ENCODE peak calls at places on chromosomes 12 and 14, in four cellular contexts. I is HCT116, V is uterus, A is PC-3. T is an unnamed sample.

GRCh38 chr14:92484132-92484823 is 29.3 kb upstream of the RIN3 start:
- DNase-seq in A (no peak), V (no peak), I (no peak), T (no peak)

GRCh38 chr12:102425109-102426009 is 55.0 kb downstream of the IGF1 start:
- DNase-seq in V (peak; percentile 26), A (no peak), I (no peak), T (no peak)

GRCh38 chr12:114685869-114686268 is 1.9 kb upstream of the TBX3 start:
- DNase-seq in A (no peak), V (no peak), I (no peak), T (no peak)

GRCh38 chr14:82125963-82126362 is 592.3 kb upstream of the SEL1L start:
- DNase-seq in A (no peak), V (no peak), I (no peak), T (no peak)

GRCh38 chr12:50824914-50825313 is 17.8 kb upstream of the TMPRSS12 start:
- DNase-seq in V (no peak), I (no peak), A (no peak), T (no peak)

GRCh38 chr14:86646688-86647687 is 1117.0 kb downstream of the FLRT2 start:
- DNase-seq in V (no peak), A (peak; percentile 52), I (no peak), T (no peak)

GRCh38 chr14:88297306-88297705 is 25.8 kb downstream of the KCNK10 start:
- DNase-seq in V (no peak), A (no peak), I (no peak), T (no peak)

GRCh38 chr12:95582230-95583058 is 31.2 kb upstream of the USP44 start:
- DNase-seq in I (peak; percentile 51), A (peak; percentile 71), V (no peak), T (no peak)

GRCh38 chr12:53064613-53065415 is 14.4 kb downstream of the SPRYD3 start:
- DNase-seq in V (peak; percentile 38), I (no peak), A (no peak), T (peak; percentile 74)

GRCh38 chr12:128402481-128402880 is 135.5 kb downstream of the TMEM132C start:
- DNase-seq in V (no peak), I (no peak), A (no peak), T (no peak)

GRCh38 chr12:13000616-13000934 is 510 bp upstream of the HEBP1 start:
- DNase-seq in I (peak; percentile 7), V (no peak), A (peak; percentile 28), T (no peak)

DNA sequence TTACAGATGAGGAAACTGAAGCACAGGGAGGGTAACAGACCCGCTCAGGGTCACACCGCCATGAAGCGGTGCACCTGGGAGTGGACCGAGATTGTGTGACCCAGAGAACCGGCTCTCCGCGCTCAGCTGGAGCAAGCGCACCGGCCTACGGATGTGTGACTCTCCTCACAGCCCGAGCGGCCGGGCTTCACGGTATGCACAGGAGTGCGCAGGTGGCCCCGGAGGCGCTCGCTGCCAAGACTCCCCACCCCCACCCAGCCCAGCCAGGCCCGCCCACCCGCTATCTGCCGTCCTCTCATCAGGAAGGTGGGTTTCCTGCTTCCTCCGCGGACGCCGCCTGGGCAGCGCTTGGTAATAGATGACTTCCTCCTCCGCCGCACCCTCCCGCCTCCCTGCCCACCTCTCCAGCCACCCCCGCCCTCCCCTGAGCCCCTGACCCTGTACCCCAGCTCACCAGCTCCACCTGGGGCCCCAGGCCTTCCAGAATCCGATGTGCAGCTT is 110.7 kb downstream of the NCOR2 start:
- DNase-seq in V (no peak), I (no peak), A (no peak), T (peak; percentile 74)
- H3K4me3 ChIP-seq in V (peak overlapping the region; percentile 33), I (no peak overlapping the region), A (no peak overlapping the region), T (peak overlapping the region; percentile 11)

DNA sequence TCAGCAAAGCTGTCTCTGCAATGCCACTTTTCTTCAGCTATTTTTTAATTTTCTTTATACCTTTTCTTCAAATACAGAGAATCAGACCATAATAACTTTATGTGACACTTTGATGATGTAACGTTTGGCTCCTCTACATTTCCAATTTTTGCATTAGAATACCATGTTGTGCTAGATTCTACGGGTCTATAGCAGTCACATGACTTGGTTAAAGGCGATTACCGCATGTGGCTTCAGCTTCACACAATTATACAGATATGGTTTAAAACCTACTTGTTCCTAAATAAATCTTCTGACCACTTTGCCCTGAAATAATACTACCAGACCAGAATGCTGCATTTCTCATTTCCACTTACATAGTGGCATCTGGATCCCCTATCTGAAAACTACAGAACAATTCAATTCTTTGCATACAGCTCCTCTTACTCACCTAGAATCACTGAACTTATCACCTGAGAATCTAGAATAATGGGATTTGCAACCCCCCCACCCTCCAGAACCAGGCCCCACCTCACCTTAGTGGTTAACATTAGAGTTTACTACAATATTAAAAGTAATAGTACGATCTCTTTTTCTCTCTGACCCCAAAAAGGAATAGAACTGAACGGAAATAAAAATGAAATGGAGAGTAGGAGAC is 1.3 kb downstream of the MAX start:
- DNase-seq in V (no peak), A (no peak), I (no peak), T (no peak)
- H3K4me1 ChIP-seq in V (peaks cover 27% of the 10 kb centered on the region), A (peaks cover 21% of the 10 kb centered on the region), I (peaks cover 16% of the 10 kb centered on the region), T (peaks cover 3% of the 10 kb centered on the region)

GRCh38 chr14:104992501-104992900 is 6.9 kb downstream of the CLBA1 start:
- DNase-seq in A (no peak), I (no peak), V (no peak), T (peak; percentile 13)

GRCh38 chr14:104991896-104992230 is 6.3 kb downstream of the CLBA1 start:
- DNase-seq in A (no peak), V (no peak), I (no peak), T (peak; percentile 18)

GRCh38 chr14:104986487-104987164 is 1.0 kb downstream of the CLBA1 start:
- DNase-seq in A (no peak), I (no peak), V (no peak), T (no peak)

GRCh38 chr14:104989951-104990303 is 4.3 kb downstream of the CLBA1 start:
- DNase-seq in I (no peak), V (peak; percentile 4), A (no peak), T (peak; percentile 42)

GRCh38 chr14:104989236-104989950 is 3.8 kb downstream of the CLBA1 start:
- DNase-seq in A (no peak), V (no peak), I (no peak), T (peak; percentile 32)
- H3K4me3 ChIP-seq in A (no peak overlapping the region), V (no peak overlapping the region), I (no peak overlapping the region), T (no peak overlapping the region)

GRCh38 chr12:42978718-42979117 is 389.2 kb upstream of the PRICKLE1 start:
- DNase-seq in V (no peak), A (no peak), I (no peak), T (no peak)
- H3K4me1 ChIP-seq in V (no peaks in the 10 kb centered on the region), A (peaks cover 24% of the 10 kb centered on the region), I (no peaks in the 10 kb centered on the region), T (no peaks in the 10 kb centered on the region)

DNA sequence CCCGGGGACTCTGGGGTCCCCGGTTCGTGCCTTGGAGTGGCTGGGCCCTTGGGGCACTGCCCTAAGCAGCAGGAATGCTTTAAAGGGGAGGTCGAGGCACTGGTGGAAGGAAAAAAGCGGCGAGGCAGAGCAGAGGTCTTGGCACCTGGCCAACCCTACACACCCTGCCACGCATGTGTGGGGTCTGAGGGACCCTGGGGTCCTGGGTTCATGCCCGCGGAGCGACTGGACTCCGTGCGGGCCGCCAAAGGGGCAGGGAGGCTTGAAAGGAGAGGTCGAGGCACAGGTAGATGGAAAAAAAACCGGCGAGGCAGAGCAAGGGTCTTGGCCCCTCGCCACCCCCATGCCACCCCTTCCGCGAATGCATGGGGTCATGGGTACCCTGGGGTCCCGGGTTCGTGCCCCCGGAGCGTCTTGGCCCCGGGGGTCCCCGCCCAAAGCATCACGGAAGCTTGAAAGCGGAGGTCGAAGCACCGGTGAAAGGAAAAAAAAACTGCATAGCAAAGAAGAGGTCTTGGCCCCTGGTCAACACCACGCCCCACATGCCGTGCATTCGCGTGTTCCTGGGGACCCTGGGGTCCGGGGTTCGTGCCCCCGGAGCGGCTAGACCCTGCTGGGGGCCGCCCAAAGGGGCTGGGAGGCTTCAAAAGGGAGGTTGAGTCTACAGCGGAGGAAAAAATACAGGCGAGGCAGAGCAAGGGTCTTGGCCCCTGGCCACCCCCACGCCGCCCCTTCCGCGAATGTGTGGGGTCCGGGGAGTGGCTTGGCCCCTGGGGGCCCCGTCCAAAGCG is 312.9 kb downstream of the ALG10 start:
- DNase-seq in I (no peak), A (no peak), V (no peak), T (no peak)
- H3K4me3 ChIP-seq in I (no peak overlapping the region), A (peak overlapping the region; percentile 64), V (no peak overlapping the region), T (no peak overlapping the region)

DNA sequence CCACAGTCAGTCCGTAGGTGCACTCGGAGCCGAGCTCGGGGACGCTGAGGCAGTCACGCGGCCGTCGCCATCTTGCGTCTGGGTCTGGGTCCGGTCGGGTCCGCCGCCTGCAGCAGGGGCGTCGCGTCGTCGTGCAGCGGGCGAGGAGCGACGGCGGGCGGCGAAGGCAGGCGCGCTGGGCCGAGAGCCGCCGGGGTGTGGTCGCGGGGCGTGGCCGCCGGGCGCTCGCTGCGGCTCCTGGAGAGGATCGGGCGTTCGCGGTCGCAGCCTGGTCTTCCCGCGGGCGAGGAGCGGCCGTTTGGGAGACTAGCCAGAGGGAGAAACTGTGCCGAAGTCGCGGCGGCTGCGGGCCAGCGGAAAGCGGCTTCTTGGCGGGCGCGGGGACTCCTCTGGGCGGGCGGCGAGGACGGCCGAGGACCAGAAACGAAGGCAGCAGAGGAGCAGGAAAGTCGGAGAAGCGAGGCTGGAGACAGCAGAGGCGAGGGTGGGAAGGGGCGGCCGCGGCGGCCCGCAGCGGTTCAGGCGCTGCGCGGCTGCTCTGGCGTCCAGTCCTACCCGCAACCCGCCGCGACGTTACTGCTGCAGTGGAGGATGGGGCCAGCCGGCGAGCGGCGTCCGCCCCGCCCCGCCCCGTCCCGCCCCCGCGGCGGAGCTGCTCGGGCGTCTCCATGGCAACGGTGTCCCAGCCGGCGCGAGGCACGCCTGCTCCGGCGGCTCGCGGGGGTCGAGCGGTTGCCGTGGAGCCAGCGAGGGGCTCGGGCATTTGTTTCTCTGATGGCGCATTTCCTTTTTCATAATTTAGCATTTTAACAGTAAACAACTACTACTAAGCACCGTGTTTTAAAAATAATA is at the start of gene PNMA1:
- DNase-seq in I (no peak), A (peak; percentile 85), V (peak; percentile 87), T (peak; percentile 94)
- H3K4me1 ChIP-seq in I (peaks cover 25% of the 10 kb centered on the region), A (peaks cover 14% of the 10 kb centered on the region), V (no peaks in the 10 kb centered on the region), T (no peaks in the 10 kb centered on the region)

GRCh38 chr12:113465808-113466769 is 5.6 kb downstream of the LHX5 start:
- DNase-seq in A (peak; percentile 17), I (no peak), V (no peak), T (no peak)

GRCh38 chr12:113467154-113467513 is 4.5 kb downstream of the LHX5 start:
- DNase-seq in A (no peak), V (no peak), I (no peak), T (no peak)

GRCh38 chr12:113467514-113468364 is 3.9 kb downstream of the LHX5 start:
- DNase-seq in I (no peak), A (peak; percentile 37), V (no peak), T (no peak)

GRCh38 chr12:113464852-113465719 is 6.6 kb downstream of the LHX5 start:
- DNase-seq in I (no peak), V (no peak), A (no peak), T (no peak)

GRCh38 chr12:113466770-113467153 is 4.9 kb downstream of the LHX5 start:
- DNase-seq in I (no peak), A (no peak), V (no peak), T (no peak)
- H3K4me3 ChIP-seq in I (peak overlapping the region; percentile 53), A (no peak overlapping the region), V (no peak overlapping the region), T (no peak overlapping the region)

GRCh38 chr12:60710246-60710645 is 1114.4 kb downstream of the SLC16A7 start:
- DNase-seq in V (no peak), I (no peak), A (peak; percentile 50), T (no peak)
- H3K4me1 ChIP-seq in V (no peaks in the 10 kb centered on the region), I (no peaks in the 10 kb centered on the region), A (peaks cover 11% of the 10 kb centered on the region), T (no peaks in the 10 kb centered on the region)

T was measured in right cardiac atrium.